ENCODE peak calls at places on chromosomes 16 and 17, in eight cellular contexts. Y is GM23248; A is cardiac muscle cell; F is BE2C; K is MM.1S; G is CD8-positive, alpha-beta memory T cell; E is effector memory CD4-positive, alpha-beta T cell; O is transverse colon. T is an unnamed sample. For H3K27me3 and H3K4me1, the result is how much of the 10 kb centered on the place peaks cover.

GRCh38 chr17:21510686-21511367 is 134.7 kb downstream of the KCNJ12 start:
- DNase-seq in F (no peak), A (no peak), E (no peak), G (no peak), O (no peak), Y (no peak), K (no peak), T (no peak)

GRCh38 chr16:88482630-88483391 is 29.7 kb downstream of the ZFPM1 start:
- DNase-seq in F (no peak), K (no peak), Y (no peak), A (no peak), E (no peak), G (no peak), O (peak), T (no peak)

GRCh38 chr17:17672453-17673368 is 8.5 kb upstream of the RAI1 start:
- DNase-seq in K (no peak), F (no peak), A (no peak), E (no peak), G (no peak), O (no peak), Y (no peak), T (no peak)

GRCh38 chr16:66270333-66270927 is 96.1 kb upstream of the CDH5 start:
- DNase-seq in A (peak), K (peak), O (peak), E (peak), G (peak), F (peak), Y (peak), T (peak)

GRCh38 chr17:15381707-15382106 is 40.3 kb upstream of the TEKT3 start:
- DNase-seq in G (no peak), K (no peak), A (no peak), E (no peak), O (no peak), F (no peak), Y (no peak), T (no peak)

GRCh38 chr17:46003907-46004748 is 5.1 kb downstream of the STH start:
- DNase-seq in K (no peak), G (no peak), O (peak), E (no peak), Y (peak), F (peak), A (peak), T (peak)

GRCh38 chr17:81898029-81898866 is 3.8 kb upstream of the NPB start:
- DNase-seq in K (no peak), O (no peak), F (peak), A (peak), G (no peak), Y (peak), E (no peak), T (no peak)

GRCh38 chr16:1314399-1315068 is 5.1 kb downstream of the UBE2I start:
- DNase-seq in A (no peak), K (no peak), E (no peak), Y (no peak), F (no peak), G (no peak), O (no peak), T (no peak)

GRCh38 chr17:37478187-37478586 is 11.5 kb upstream of the DUSP14 start:
- DNase-seq in E (no peak), G (no peak), A (peak), Y (peak), K (no peak), O (no peak), F (no peak), T (no peak)

GRCh38 chr17:17784599-17785264 is 52.1 kb downstream of the SREBF1 start:
- DNase-seq in K (no peak), O (no peak), Y (peak), A (no peak), G (no peak), F (peak), E (no peak), T (no peak)

GRCh38 chr17:3985800-3986199 is 21.6 kb upstream of the ATP2A3 start:
- DNase-seq in F (no peak), A (no peak), Y (no peak), O (no peak), K (no peak), E (no peak), G (no peak), T (no peak)

GRCh38 chr17:14143678-14144077 is 74.4 kb downstream of the COX10 start:
- DNase-seq in A (no peak), K (no peak), Y (peak), E (no peak), F (no peak), G (no peak), O (peak), T (peak)

GRCh38 chr17:67601897-67602296 is 115.8 kb upstream of the NOL11 start:
- DNase-seq in K (no peak), E (no peak), Y (peak), G (no peak), A (peak), O (no peak), F (no peak), T (no peak)

GRCh38 chr16:23125277-23125676 is 24.0 kb downstream of the USP31 start:
- DNase-seq in F (no peak), O (no peak), K (no peak), E (no peak), A (no peak), G (no peak), Y (no peak), T (no peak)

GRCh38 chr16:50604610-50605009 is 56.4 kb downstream of the NKD1 start:
- DNase-seq in A (no peak), K (no peak), E (no peak), Y (no peak), O (no peak), F (no peak), G (no peak), T (no peak)

GRCh38 chr17:50533185-50533584 is 650 bp downstream of the EPN3 start:
- DNase-seq in A (no peak), F (no peak), O (no peak), E (no peak), Y (no peak), K (no peak), G (no peak), T (peak)

GRCh38 chr17:50532452-50533024 is at the start of gene EPN3:
- DNase-seq in E (no peak), Y (peak), A (peak), G (no peak), K (no peak), O (peak), F (no peak), T (peak)

GRCh38 chr17:50534979-50535326 is 2.4 kb downstream of the EPN3 start:
- DNase-seq in K (no peak), A (no peak), G (no peak), E (no peak), F (no peak), Y (no peak), O (no peak), T (no peak)

GRCh38 chr17:50534222-50534978 is 1.9 kb downstream of the EPN3 start:
- DNase-seq in K (no peak), E (no peak), Y (peak), A (no peak), G (no peak), O (peak), F (no peak), T (peak)

GRCh38 chr17:50533720-50534148 is 1.2 kb downstream of the EPN3 start:
- DNase-seq in Y (peak), O (peak), A (peak), F (peak), E (no peak), K (no peak), G (no peak), T (peak)
- H3K27me3 ChIP-seq in Y (under half), O (under half), A (under half), F (under half), E (under half), K (half or more), G (under half), T (under half)

DNA sequence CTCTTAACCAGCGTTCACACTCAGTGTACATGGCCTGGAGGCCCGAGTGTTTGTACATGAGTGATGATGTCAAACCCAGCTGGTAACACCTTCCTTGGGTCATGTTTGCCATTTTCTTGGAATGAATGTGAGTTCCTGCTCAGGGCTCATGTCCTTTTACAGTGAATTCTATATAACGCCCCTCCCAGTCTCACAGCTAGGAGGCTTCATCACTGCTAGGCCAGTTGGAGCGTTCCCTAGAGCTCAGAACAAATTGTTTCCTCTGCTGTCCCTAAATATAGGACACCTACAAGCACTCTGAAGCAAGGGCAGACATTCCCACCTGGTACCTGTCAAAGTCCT is 5.5 kb downstream of the TIMM22 start:
- DNase-seq in G (no peak), K (no peak), O (no peak), Y (peak), E (no peak), F (no peak), A (no peak), T (no peak)
- H3K4me1 ChIP-seq in G (under half), K (under half), O (half or more), Y (under half), E (under half), F (under half), A (under half), T (under half)

GRCh38 chr17:28384281-28385036 is 13.0 kb downstream of the SARM1 start:
- DNase-seq in F (no peak), O (peak), E (peak), G (peak), K (peak), Y (peak), A (no peak), T (peak)
- H3K27me3 ChIP-seq in F (under half), O (under half), E (under half), G (under half), K (under half), Y (under half), A (half or more), T (under half)

DNA sequence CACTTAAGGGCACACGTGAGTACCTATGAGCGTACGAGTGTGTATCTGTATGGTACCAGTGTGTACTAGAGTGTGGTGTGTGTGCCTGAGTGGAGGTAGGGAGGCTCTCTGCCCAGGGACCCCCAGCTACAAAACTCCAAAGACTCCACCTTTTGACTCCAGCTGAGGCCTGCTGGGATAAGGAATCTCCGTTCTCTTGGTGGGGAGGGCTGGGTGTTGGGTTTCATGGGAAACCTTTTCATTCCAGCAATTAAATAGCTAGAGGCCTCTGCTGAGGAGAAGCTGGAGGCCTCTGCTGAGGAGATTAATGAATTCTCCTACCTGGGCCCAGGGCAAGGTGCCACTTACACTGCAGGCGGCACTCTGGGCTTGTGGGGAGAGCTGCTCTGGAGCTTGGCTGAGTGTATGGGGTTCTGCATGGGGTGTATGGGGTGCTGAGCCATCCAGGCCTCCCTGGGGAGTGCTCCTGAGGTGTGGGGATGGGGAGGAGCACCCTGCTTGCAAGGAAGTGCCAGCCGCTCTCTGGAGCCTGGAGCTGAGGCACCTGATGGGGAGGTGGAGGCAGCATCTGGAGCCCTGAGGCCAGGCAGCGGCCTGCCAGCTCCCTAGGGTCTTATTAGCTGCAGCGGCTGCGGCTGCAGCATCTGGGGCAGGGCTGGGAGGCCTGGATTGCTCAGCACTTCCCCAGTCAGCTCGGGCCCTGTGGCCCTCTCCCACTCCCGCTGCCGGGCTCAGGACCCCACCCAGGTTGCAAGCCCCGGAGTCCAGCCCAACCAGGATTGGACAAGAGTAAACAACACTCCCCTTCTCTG is 4.6 kb downstream of the ANKRD13B start:
- DNase-seq in O (no peak), A (no peak), F (peak), Y (no peak), G (no peak), K (no peak), E (no peak), T (no peak)
- H3K4me1 ChIP-seq in O (under half), A (under half), F (under half), Y (under half), G (under half), K (under half), E (under half), T (under half)

GRCh38 chr17:27607692-27608091 is 23.3 kb upstream of the LGALS9 start:
- DNase-seq in A (no peak), Y (no peak), K (no peak), O (no peak), F (no peak), G (no peak), E (no peak), T (no peak)
- H3K27me3 ChIP-seq in A (under half), Y (under half), K (under half), O (under half), F (under half), G (under half), E (under half), T (under half)

GRCh38 chr17:72440961-72441360 is 320.1 kb downstream of the SOX9 start:
- DNase-seq in A (no peak), F (no peak), E (no peak), K (no peak), O (no peak), G (no peak), Y (no peak), T (no peak)
- H3K4me1 ChIP-seq in A (under half), F (under half), E (under half), K (under half), O (under half), G (under half), Y (under half), T (under half)